ENCODE peak calls at places on chromosomes 6 and 20, in seven cellular contexts. One of them, this sample, is unnamed.
A peak's percentile ranks its signal among the peaks of the same experiment; 100 is the strongest.

GRCh38 chr6:35810831-35811698 is 5.9 kb downstream of the LHFPL5 start:
- DNase-seq in GM20000: no peak
- DNase-seq in A549: peak; percentile 31
- DNase-seq in nephron progenitor cell: no peak
- DNase-seq in upper lobe of right lung: peak; percentile 55
- DNase-seq in ovary: no peak
- DNase-seq in breast epithelium: no peak
- DNase-seq in this sample: no peak

GRCh38 chr6:166955865-166956443 is 396 bp downstream of the RNASET2 start:
- DNase-seq in GM20000: no peak
- DNase-seq in A549: peak; percentile 6
- DNase-seq in nephron progenitor cell: no peak
- DNase-seq in upper lobe of right lung: no peak
- DNase-seq in ovary: no peak
- DNase-seq in breast epithelium: no peak
- DNase-seq in this sample: no peak

GRCh38 chr6:152598858-152599537 is 38.2 kb downstream of the SYNE1 start:
- DNase-seq in GM20000: no peak
- DNase-seq in A549: no peak
- DNase-seq in nephron progenitor cell: no peak
- DNase-seq in upper lobe of right lung: no peak
- DNase-seq in ovary: no peak
- DNase-seq in breast epithelium: no peak
- DNase-seq in this sample: no peak

GRCh38 chr6:96721227-96721626 is 116.0 kb downstream of the GPR63 start:
- DNase-seq in GM20000: no peak
- DNase-seq in A549: no peak
- DNase-seq in nephron progenitor cell: no peak
- DNase-seq in upper lobe of right lung: no peak
- DNase-seq in ovary: no peak
- DNase-seq in breast epithelium: no peak
- DNase-seq in this sample: no peak

GRCh38 chr20:45269056-45269455 is 14.7 kb upstream of the SLPI start:
- DNase-seq in GM20000: no peak
- DNase-seq in A549: no peak
- DNase-seq in nephron progenitor cell: no peak
- DNase-seq in upper lobe of right lung: no peak
- DNase-seq in ovary: no peak
- DNase-seq in breast epithelium: no peak
- DNase-seq in this sample: no peak

GRCh38 chr6:160430203-160430602 is 82.0 kb downstream of the SLC22A3 start:
- DNase-seq in GM20000: no peak
- DNase-seq in A549: no peak
- DNase-seq in nephron progenitor cell: no peak
- DNase-seq in upper lobe of right lung: no peak
- DNase-seq in ovary: no peak
- DNase-seq in breast epithelium: no peak
- DNase-seq in this sample: no peak

GRCh38 chr6:47135772-47136171 is 93.6 kb upstream of the ADGRF1 start:
- DNase-seq in GM20000: no peak
- DNase-seq in A549: peak; percentile 53
- DNase-seq in nephron progenitor cell: no peak
- DNase-seq in upper lobe of right lung: no peak
- DNase-seq in ovary: no peak
- DNase-seq in breast epithelium: no peak
- DNase-seq in this sample: no peak

GRCh38 chr6:42337985-42338572 is 113.6 kb downstream of the TRERF1 start:
- DNase-seq in GM20000: no peak
- DNase-seq in A549: no peak
- DNase-seq in nephron progenitor cell: no peak
- DNase-seq in upper lobe of right lung: no peak
- DNase-seq in ovary: no peak
- DNase-seq in breast epithelium: no peak
- DNase-seq in this sample: no peak

GRCh38 chr6:70289299-70289698 is 13.6 kb downstream of the COL9A1 start:
- DNase-seq in GM20000: no peak
- DNase-seq in A549: no peak
- DNase-seq in nephron progenitor cell: no peak
- DNase-seq in upper lobe of right lung: no peak
- DNase-seq in ovary: no peak
- DNase-seq in breast epithelium: no peak
- DNase-seq in this sample: no peak

GRCh38 chr6:78850621-78851020 is 16.7 kb upstream of the IRAK1BP1 start:
- DNase-seq in GM20000: no peak
- DNase-seq in A549: no peak
- DNase-seq in nephron progenitor cell: no peak
- DNase-seq in upper lobe of right lung: no peak
- DNase-seq in ovary: no peak
- DNase-seq in breast epithelium: no peak
- DNase-seq in this sample: no peak

GRCh38 chr6:27668442-27669275 is 195.8 kb upstream of the ZNF184 start:
- DNase-seq in GM20000: peak; percentile 58
- DNase-seq in A549: no peak
- DNase-seq in nephron progenitor cell: peak; percentile 79
- DNase-seq in upper lobe of right lung: no peak
- DNase-seq in ovary: peak; percentile 78
- DNase-seq in breast epithelium: no peak
- DNase-seq in this sample: no peak

GRCh38 chr20:35273449-35274171 is 4.3 kb downstream of the MMP24OS start:
- DNase-seq in GM20000: no peak
- DNase-seq in A549: no peak
- DNase-seq in nephron progenitor cell: no peak
- DNase-seq in upper lobe of right lung: peak; percentile 67
- DNase-seq in ovary: no peak
- DNase-seq in breast epithelium: no peak
- DNase-seq in this sample: no peak

DNA sequence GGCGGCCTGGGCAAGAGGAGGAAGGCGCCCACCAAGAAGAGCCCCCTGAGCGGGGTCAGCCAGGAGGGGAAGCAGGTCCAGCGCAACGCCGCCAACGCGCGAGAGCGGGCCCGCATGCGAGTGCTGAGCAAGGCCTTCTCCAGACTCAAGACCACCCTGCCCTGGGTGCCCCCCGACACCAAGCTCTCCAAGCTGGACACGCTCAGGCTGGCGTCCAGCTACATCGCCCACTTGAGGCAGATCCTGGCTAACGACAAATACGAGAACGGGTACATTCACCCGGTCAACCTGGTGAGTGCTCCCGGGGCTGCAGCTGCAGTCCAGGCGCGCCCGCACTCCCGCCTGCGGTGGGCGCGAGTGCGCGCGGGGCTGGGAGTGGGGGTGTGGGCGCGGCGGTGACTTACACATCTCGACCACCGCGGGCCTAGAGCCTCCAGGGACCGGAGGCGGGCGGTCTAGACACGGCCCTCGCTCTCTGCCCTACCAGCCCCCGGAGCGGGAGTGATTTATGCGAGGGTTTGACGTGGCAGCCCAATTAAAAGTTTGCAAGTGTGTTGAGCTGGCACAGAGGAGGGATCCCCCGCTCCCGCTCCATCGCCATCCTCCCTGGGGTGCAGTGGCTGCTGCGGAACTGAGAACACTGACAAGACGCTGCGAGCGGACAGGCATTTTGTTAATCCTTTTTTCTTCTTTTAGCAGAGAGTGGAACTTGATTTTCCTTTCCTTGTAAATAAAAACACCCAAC is 816 bp downstream of the TCF21 start:
- DNase-seq in GM20000: peak; percentile 19
- DNase-seq in A549: no peak
- DNase-seq in nephron progenitor cell: peak; percentile 80
- DNase-seq in upper lobe of right lung: no peak
- DNase-seq in ovary: peak; percentile 70
- DNase-seq in breast epithelium: no peak
- DNase-seq in this sample: peak; percentile 25
- TF ChIP-seq CTCF in GM20000: no peak
- TF ChIP-seq CTCF in A549: no peak
- TF ChIP-seq CTCF in nephron progenitor cell: no peak
- TF ChIP-seq CTCF in upper lobe of right lung: peak; percentile 6
- TF ChIP-seq CTCF in ovary: no peak
- TF ChIP-seq CTCF in breast epithelium: no peak
- TF ChIP-seq CTCF in this sample: no peak

GRCh38 chr20:52103469-52103910 is 88.1 kb downstream of the ZFP64 start:
- DNase-seq in GM20000: peak; percentile 44
- DNase-seq in A549: no peak
- DNase-seq in nephron progenitor cell: peak; percentile 22
- DNase-seq in upper lobe of right lung: peak; percentile 33
- DNase-seq in ovary: no peak
- DNase-seq in breast epithelium: no peak
- DNase-seq in this sample: no peak

GRCh38 chr20:52105045-52105572 is 86.5 kb downstream of the ZFP64 start:
- DNase-seq in GM20000: peak; percentile 41
- DNase-seq in A549: peak; percentile 55
- DNase-seq in nephron progenitor cell: peak; percentile 80
- DNase-seq in upper lobe of right lung: peak; percentile 63
- DNase-seq in ovary: peak; percentile 28
- DNase-seq in breast epithelium: no peak
- DNase-seq in this sample: no peak

GRCh38 chr20:52103911-52104545 is 87.6 kb downstream of the ZFP64 start:
- DNase-seq in GM20000: peak; percentile 51
- DNase-seq in A549: no peak
- DNase-seq in nephron progenitor cell: peak; percentile 44
- DNase-seq in upper lobe of right lung: peak; percentile 48
- DNase-seq in ovary: no peak
- DNase-seq in breast epithelium: no peak
- DNase-seq in this sample: no peak

GRCh38 chr20:52104546-52105044 is 87.0 kb downstream of the ZFP64 start:
- DNase-seq in GM20000: peak; percentile 50
- DNase-seq in A549: no peak
- DNase-seq in nephron progenitor cell: peak; percentile 57
- DNase-seq in upper lobe of right lung: no peak
- DNase-seq in ovary: no peak
- DNase-seq in breast epithelium: no peak
- DNase-seq in this sample: no peak

DNA sequence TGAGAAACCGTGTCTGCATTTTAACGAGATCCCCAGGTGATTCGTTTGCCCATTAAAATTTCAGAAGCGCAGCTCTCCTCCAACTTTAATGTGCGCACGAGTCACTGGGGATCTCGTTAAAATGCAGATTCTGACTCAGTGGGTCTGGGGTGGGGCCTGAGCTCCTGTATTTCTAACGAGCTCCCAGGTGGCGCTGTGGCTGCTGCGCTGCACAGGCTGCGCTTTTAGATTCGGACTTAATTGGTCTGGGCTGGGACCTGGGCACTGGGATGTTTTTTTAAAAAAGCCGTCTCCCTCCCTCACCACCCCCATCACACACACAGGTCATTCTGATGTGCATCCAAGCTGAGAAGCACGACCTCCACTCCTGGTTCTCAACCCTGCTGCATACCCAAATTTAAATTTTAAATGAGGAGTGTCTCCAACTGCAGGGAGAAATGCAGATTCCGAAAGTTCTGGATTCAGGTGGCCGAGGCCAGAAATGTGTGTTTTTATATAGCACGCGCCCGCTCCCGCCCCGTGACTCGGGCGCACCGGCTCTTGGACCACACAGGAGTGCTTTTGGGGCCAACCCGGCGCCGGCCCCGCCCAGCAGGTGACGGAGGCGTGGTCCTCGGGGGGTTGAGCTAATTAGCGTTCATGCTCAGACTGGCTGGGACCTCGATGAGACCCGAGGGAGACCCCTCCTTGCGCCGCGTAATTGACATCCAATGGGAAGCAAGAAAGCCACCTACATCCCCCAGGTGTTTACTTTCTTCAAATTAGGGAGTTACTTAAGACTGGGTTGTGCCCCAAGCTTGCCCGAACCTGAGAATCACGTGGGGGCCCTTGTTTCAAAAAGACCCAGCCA is 85.8 kb downstream of the ZFP64 start:
- DNase-seq in GM20000: peak; percentile 39
- DNase-seq in A549: peak; percentile 35
- DNase-seq in nephron progenitor cell: peak; percentile 67
- DNase-seq in upper lobe of right lung: no peak
- DNase-seq in ovary: no peak
- DNase-seq in breast epithelium: peak; percentile 21
- DNase-seq in this sample: no peak
- TF ChIP-seq CTCF in GM20000: peak; percentile 12
- TF ChIP-seq CTCF in A549: peak; percentile 70
- TF ChIP-seq CTCF in nephron progenitor cell: no peak
- TF ChIP-seq CTCF in upper lobe of right lung: no peak
- TF ChIP-seq CTCF in ovary: no peak
- TF ChIP-seq CTCF in breast epithelium: no peak
- TF ChIP-seq CTCF in this sample: peak; percentile 46

DNA sequence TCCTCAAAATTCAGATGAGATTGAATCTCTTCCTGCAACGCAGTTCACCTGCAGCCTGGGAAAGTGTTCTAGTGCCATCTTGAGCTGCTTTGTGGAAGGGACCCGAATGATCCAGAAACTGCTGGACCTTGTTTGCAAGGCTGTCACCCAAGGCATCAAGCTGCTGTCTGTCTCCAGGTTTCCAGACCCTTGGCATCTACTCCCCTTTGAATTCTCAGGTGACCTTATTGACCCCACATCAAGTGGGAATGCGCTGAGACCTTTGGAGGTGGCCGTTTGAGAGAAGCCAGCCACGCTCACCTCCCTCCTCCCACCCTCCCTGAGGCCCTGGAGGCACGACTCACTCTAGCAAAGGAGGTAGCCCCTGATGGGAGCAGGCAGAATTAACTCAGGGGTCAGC is 112.5 kb downstream of the EDN3 start:
- DNase-seq in GM20000: no peak
- DNase-seq in A549: no peak
- DNase-seq in nephron progenitor cell: no peak
- DNase-seq in upper lobe of right lung: no peak
- DNase-seq in ovary: no peak
- DNase-seq in breast epithelium: no peak
- DNase-seq in this sample: no peak
- TF ChIP-seq CTCF in GM20000: no peak
- TF ChIP-seq CTCF in A549: peak; percentile 45
- TF ChIP-seq CTCF in nephron progenitor cell: peak; percentile 33
- TF ChIP-seq CTCF in upper lobe of right lung: no peak
- TF ChIP-seq CTCF in ovary: no peak
- TF ChIP-seq CTCF in breast epithelium: no peak
- TF ChIP-seq CTCF in this sample: no peak

GRCh38 chr6:104284872-104285271 is 574.8 kb downstream of the HACE1 start:
- DNase-seq in GM20000: no peak
- DNase-seq in A549: no peak
- DNase-seq in nephron progenitor cell: no peak
- DNase-seq in upper lobe of right lung: no peak
- DNase-seq in ovary: no peak
- DNase-seq in breast epithelium: no peak
- DNase-seq in this sample: no peak

GRCh38 chr6:104286641-104287040 is 573.1 kb downstream of the HACE1 start:
- DNase-seq in GM20000: no peak
- DNase-seq in A549: no peak
- DNase-seq in nephron progenitor cell: no peak
- DNase-seq in upper lobe of right lung: no peak
- DNase-seq in ovary: no peak
- DNase-seq in breast epithelium: no peak
- DNase-seq in this sample: no peak

GRCh38 chr6:104281370-104281769 is 578.3 kb downstream of the HACE1 start:
- DNase-seq in GM20000: peak; percentile 8
- DNase-seq in A549: no peak
- DNase-seq in nephron progenitor cell: no peak
- DNase-seq in upper lobe of right lung: no peak
- DNase-seq in ovary: no peak
- DNase-seq in breast epithelium: no peak
- DNase-seq in this sample: no peak
- TF ChIP-seq CTCF in GM20000: no peak
- TF ChIP-seq CTCF in A549: no peak
- TF ChIP-seq CTCF in nephron progenitor cell: no peak
- TF ChIP-seq CTCF in upper lobe of right lung: no peak
- TF ChIP-seq CTCF in ovary: no peak
- TF ChIP-seq CTCF in breast epithelium: no peak
- TF ChIP-seq CTCF in this sample: peak; percentile 15